ENCODE peak calls at places on chromosomes 5 and 9, in nine cellular contexts. R is dermis microvascular lymphatic vessel endothelial cell; K is activated CD8-positive, alpha-beta memory T cell treated with anti-CD3 and anti-CD28 coated beads, Interleukin-2, amount 50 U/mL, for 4 hours; V is NCI-H526 treated with DMSO at 0.1 percent for 48 hours; B is amniotic stem cell; N is AG08396; T is caudate nucleus; X is frontal cortex; Y is stimulated activated CD4-positive, alpha-beta T cell treated with anti-CD3 and anti-CD28 coated beads, Interleukin-15, amount 100 ng/mL, for 1 hour. Q is an unnamed sample.

GRCh38 chr9:98774746-98775145 is 21.6 kb downstream of the ANKS6 start:
- DNase-seq in B (no peak), T (no peak), K (no peak), N (peak; percentile 49), R (no peak), V (no peak), Y (no peak), X (no peak), Q (peak; percentile 81)

GRCh38 chr9:36053971-36054370 is 17.3 kb downstream of the RECK start:
- DNase-seq in K (no peak), B (no peak), T (no peak), Y (no peak), N (no peak), V (no peak), X (no peak), R (no peak), Q (no peak)

GRCh38 chr9:134618163-134618822 is 23.3 kb upstream of the COL5A1 start:
- DNase-seq in R (no peak), T (no peak), Y (no peak), V (no peak), B (no peak), N (no peak), K (peak; percentile 12), X (no peak), Q (no peak)

GRCh38 chr9:137224850-137225694 is at the start of gene CYSRT1:
- DNase-seq in T (no peak), X (no peak), V (no peak), B (no peak), Y (no peak), R (no peak), K (no peak), N (no peak), Q (no peak)

GRCh38 chr5:177364159-177364962 is 6.6 kb downstream of the RGS14 start:
- DNase-seq in K (no peak), V (no peak), B (no peak), X (no peak), Y (no peak), R (no peak), T (no peak), N (no peak), Q (no peak)

GRCh38 chr5:147756566-147756965 is 26.0 kb downstream of the JAKMIP2 start:
- DNase-seq in R (no peak), T (no peak), V (no peak), Y (no peak), X (no peak), B (no peak), K (no peak), N (no peak), Q (no peak)

GRCh38 chr5:117095803-117096332 is 521.2 kb upstream of the SEMA6A start:
- DNase-seq in X (no peak), K (no peak), R (no peak), T (no peak), Y (no peak), B (no peak), N (no peak), V (no peak), Q (no peak)

GRCh38 chr5:149750596-149750995 is 20.5 kb downstream of the PPARGC1B start:
- DNase-seq in N (no peak), T (no peak), K (no peak), Y (no peak), X (no peak), R (no peak), V (no peak), B (no peak), Q (no peak)

GRCh38 chr5:34804913-34805312 is 34.1 kb upstream of the TTC23L start:
- DNase-seq in B (no peak), T (no peak), K (no peak), X (no peak), R (no peak), Y (no peak), N (no peak), V (no peak), Q (no peak)

GRCh38 chr5:140228364-140228837 is 53.4 kb downstream of the CYSTM1 start:
- DNase-seq in T (no peak), N (no peak), V (no peak), X (no peak), B (no peak), K (no peak), Y (no peak), R (no peak), Q (no peak)

GRCh38 chr5:132458651-132459030 is 31.9 kb downstream of the IRF1 start:
- DNase-seq in X (no peak), T (no peak), V (no peak), N (no peak), B (no peak), Y (no peak), K (no peak), R (no peak), Q (no peak)

GRCh38 chr9:4815381-4815956 is 22.7 kb downstream of the RCL1 start:
- DNase-seq in N (no peak), B (no peak), Y (no peak), T (no peak), R (no peak), K (no peak), X (no peak), V (no peak), Q (no peak)

GRCh38 chr9:121299467-121300282 is 31.7 kb downstream of the GSN start:
- DNase-seq in N (peak; percentile 59), K (peak; percentile 22), X (peak; percentile 74), V (no peak), R (no peak), T (no peak), B (no peak), Y (no peak), Q (no peak)

GRCh38 chr9:3299872-3300271 is 225.9 kb downstream of the RFX3 start:
- DNase-seq in B (no peak), K (no peak), X (no peak), R (no peak), N (no peak), Y (no peak), T (no peak), V (no peak), Q (peak; percentile 85)

GRCh38 chr5:168903082-168903481 is 323.9 kb upstream of the PANK3 start:
- DNase-seq in T (no peak), K (no peak), N (no peak), Y (no peak), X (no peak), R (no peak), B (no peak), V (no peak), Q (no peak)

GRCh38 chr5:66621146-66621545 is 25.0 kb downstream of the MAST4 start:
- DNase-seq in T (no peak), N (no peak), R (no peak), Y (no peak), B (no peak), K (no peak), X (no peak), V (no peak), Q (no peak)

Q was measured in Karpas-422.